ENCODE peak calls at places on chromosomes 11 and 22, in five cellular contexts. L is cardiac fibroblast, K is AG04449, R is fibroblast of mammary gland, I is brain microvascular endothelial cell. E is an unnamed sample.

GRCh38 chr11:66047541-66048365 is 1.2 kb downstream of the GAL3ST3 start:
- DNase-seq in R (no peak), I (no peak), K (no peak), L (no peak), E (no peak)

GRCh38 chr11:2328040-2328439 is 26.2 kb downstream of the TSPAN32 start:
- DNase-seq in R (no peak), L (no peak), I (no peak), K (no peak), E (no peak)

GRCh38 chr22:44906999-44907644 is 102.7 kb downstream of the PHF21B start:
- DNase-seq in K (no peak), L (no peak), I (no peak), R (no peak), E (no peak)

GRCh38 chr11:65574963-65575567 is 788 bp upstream of the EHBP1L1 start:
- DNase-seq in I (no peak), R (peak), K (no peak), L (peak), E (no peak)

GRCh38 chr11:33778682-33779081 is 4.4 kb upstream of the FBXO3 start:
- DNase-seq in L (peak), R (peak), K (peak), I (peak), E (no peak)

GRCh38 chr22:25111579-25112517 is 87.8 kb upstream of the CRYBB3 start:
- DNase-seq in K (no peak), L (no peak), I (no peak), R (no peak), E (no peak)

GRCh38 chr22:42434748-42435425 is 2.7 kb upstream of the NFAM1 start:
- DNase-seq in L (no peak), K (no peak), I (no peak), R (no peak), E (no peak)

GRCh38 chr11:132685174-132685611 is 847.1 kb downstream of the OPCML start:
- DNase-seq in K (peak), L (peak), R (no peak), I (peak), E (peak)

GRCh38 chr11:57641426-57641825 is 8.3 kb downstream of the YPEL4 start:
- DNase-seq in K (no peak), R (peak), L (peak), I (peak), E (peak)

GRCh38 chr11:107576497-107577086 is 11.1 kb upstream of the ALKBH8 start:
- DNase-seq in K (no peak), R (peak), I (peak), L (peak), E (peak)

GRCh38 chr22:24758164-24758799 is 16.2 kb downstream of the PIWIL3 start:
- DNase-seq in I (peak), L (peak), K (no peak), R (peak), E (peak)

GRCh38 chr22:36552300-36552699 is 23.3 kb upstream of the EIF3D start:
- DNase-seq in L (peak), I (no peak), R (no peak), K (no peak), E (no peak)

GRCh38 chr11:1450958-1451710 is 35.4 kb downstream of the MOB2 start:
- DNase-seq in L (no peak), R (no peak), K (no peak), I (no peak), E (no peak)

GRCh38 chr11:8373519-8374432 is 110.1 kb upstream of the LMO1 start:
- DNase-seq in I (no peak), R (no peak), L (no peak), K (no peak), E (no peak)

GRCh38 chr11:115503083-115503885 is 931 bp downstream of the CADM1 start:
- DNase-seq in K (no peak), L (peak), I (no peak), R (no peak), E (peak)
- TF ChIP-seq CTCF in K (peak), L (peak), I (peak), R (no peak), E (peak)

GRCh38 chr22:46578251-46578823 is 40.9 kb upstream of the CELSR1 start:
- DNase-seq in R (no peak), I (no peak), L (no peak), K (no peak), E (no peak)
- H3K4me3 ChIP-seq in R (no peak), I (no peak), L (peak), K (peak), E (peak)

DNA sequence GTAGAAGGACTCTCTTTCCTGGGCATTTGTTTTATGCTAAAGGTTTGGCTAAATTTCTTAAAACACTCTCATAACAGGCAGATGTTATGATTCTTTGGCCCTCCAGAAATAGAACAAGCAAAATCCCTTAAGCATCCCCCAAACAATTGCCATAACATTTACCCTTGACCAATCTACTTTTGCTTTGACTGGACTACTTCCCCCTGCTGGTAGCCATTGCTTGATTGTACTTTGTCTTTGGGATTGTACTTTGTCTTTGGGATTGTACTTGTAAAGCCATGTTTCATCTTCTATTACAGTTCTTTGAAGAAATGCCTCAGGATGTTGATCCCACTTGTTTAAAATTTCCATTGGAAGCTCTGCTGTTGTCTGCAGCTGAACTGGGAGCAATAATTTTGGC is 53.3 kb upstream of the GLYAT start:
- DNase-seq in K (no peak), R (no peak), I (no peak), L (no peak), E (no peak)
- TF ChIP-seq CTCF in K (no peak), R (peak), I (peak), L (peak), E (no peak)

GRCh38 chr11:128323381-128323780 is 264.0 kb downstream of the ETS1 start:
- DNase-seq in L (peak), R (peak), K (no peak), I (peak), E (no peak)
- H3K4me3 ChIP-seq in L (no peak), R (no peak), K (no peak), I (no peak), E (no peak)

E was measured in bronchial epithelial cell.